ENCODE peak calls at places on chromosomes 13 and 19, in eight cellular contexts. D is PC-3, A is mucosa of descending colon, N is Caco-2, X is tibial artery, E is nephron progenitor cell, Q is breast epithelium, S is AG09309. Y is an unnamed sample.

GRCh38 chr19:51743405-51743804 is 8.3 kb downstream of the FPR1 start:
- DNase-seq in D (no peak), A (no peak), N (no peak), X (no peak), E (no peak), Q (no peak), S (no peak), Y (no peak)

GRCh38 chr19:10995926-10996600 is 35.2 kb downstream of the SMARCA4 start:
- DNase-seq in D (no peak), A (no peak), N (no peak), X (no peak), E (no peak), Q (no peak), S (no peak), Y (no peak)

GRCh38 chr13:31556376-31556775 is 182.9 kb upstream of the RXFP2 start:
- DNase-seq in D (no peak), A (no peak), N (no peak), X (no peak), E (no peak), Q (no peak), S (peak; percentile 40), Y (no peak)

GRCh38 chr13:91247768-91248167 is 99.7 kb upstream of the MIR17HG start:
- DNase-seq in D (peak; percentile 23), A (no peak), N (no peak), X (no peak), E (no peak), Q (no peak), S (no peak), Y (no peak)

GRCh38 chr13:97352815-97353214 is 81.2 kb upstream of the RAP2A start:
- DNase-seq in D (no peak), A (no peak), N (no peak), X (no peak), E (no peak), Q (no peak), S (no peak), Y (no peak)

GRCh38 chr19:11200015-11200574 is 2.8 kb upstream of the KANK2 start:
- DNase-seq in D (no peak), A (no peak), N (no peak), X (no peak), E (no peak), Q (no peak), S (no peak), Y (no peak)

GRCh38 chr19:31586282-31586681 is 237.0 kb upstream of the TSHZ3 start:
- DNase-seq in D (no peak), A (no peak), N (no peak), X (no peak), E (no peak), Q (no peak), S (no peak), Y (no peak)

GRCh38 chr13:97369269-97369893 is 64.6 kb upstream of the RAP2A start:
- DNase-seq in D (no peak), A (no peak), N (no peak), X (no peak), E (no peak), Q (no peak), S (no peak), Y (no peak)

GRCh38 chr13:104460553-104460952 is 1394.3 kb upstream of the SLC10A2 start:
- DNase-seq in D (peak; percentile 19), A (no peak), N (no peak), X (no peak), E (no peak), Q (no peak), S (no peak), Y (no peak)

GRCh38 chr13:47463726-47464125 is 537.3 kb downstream of the SUCLA2 start:
- DNase-seq in D (no peak), A (no peak), N (no peak), X (no peak), E (peak; percentile 3), Q (no peak), S (peak; percentile 14), Y (no peak)

DNA sequence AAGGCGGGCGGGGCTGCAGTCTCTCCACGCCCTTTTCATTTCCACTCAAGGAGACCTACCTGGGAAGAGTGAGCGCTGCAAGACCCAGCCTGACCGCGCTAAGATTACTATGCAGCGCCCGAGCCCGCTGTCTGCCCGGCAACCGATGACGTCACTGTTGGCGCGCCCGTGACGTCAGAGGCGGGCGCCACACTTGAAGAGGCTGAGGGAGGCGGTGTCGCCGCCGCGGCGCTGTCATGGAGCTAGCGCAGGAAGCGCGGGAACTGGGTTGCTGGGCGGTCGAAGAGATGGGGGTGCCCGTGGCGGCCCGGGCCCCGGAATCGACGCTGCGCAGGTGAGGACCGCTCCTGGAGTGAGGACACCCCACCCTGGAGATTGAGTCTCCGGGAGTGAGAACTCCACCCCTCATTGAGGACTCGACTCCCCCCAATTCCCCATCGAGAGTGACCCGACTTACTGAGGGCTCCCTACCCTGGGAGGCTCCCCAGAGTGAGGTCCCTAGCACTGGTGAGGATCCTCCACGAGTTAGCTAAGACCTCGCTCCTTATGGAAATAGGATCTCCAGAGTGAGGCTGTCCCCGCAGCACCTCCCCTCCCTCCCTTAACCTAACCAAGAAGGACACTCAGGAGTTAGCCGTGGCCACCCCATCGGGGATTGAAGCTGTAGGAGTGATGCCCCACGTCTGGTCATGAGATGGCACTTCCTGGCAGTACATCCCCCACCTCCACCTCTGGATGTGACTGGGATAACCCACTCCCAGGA is at the start of gene HAUS5:
- DNase-seq in D (peak; percentile 95), A (peak; percentile 98), N (peak; percentile 95), X (peak; percentile 95), E (peak; percentile 97), Q (peak; percentile 95), S (peak; percentile 34), Y (peak; percentile 98)
- TF ChIP-seq CTCF in D (no peak), A (no peak), N (no peak), X (no peak), E (no peak), Q (no peak), S (no peak), Y (no peak)

GRCh38 chr13:67343777-67344176 is 113.6 kb upstream of the PCDH9 start:
- DNase-seq in D (peak; percentile 57), A (no peak), N (no peak), X (no peak), E (no peak), Q (no peak), S (no peak), Y (no peak)
- TF ChIP-seq CTCF in D (no peak), A (no peak), N (no peak), X (no peak), E (no peak), Q (no peak), S (no peak), Y (no peak)

GRCh38 chr19:46621191-46622117 is 3.4 kb downstream of the PTGIR start:
- DNase-seq in D (no peak), A (no peak), N (no peak), X (no peak), E (peak; percentile 54), Q (no peak), S (no peak), Y (no peak)
- TF ChIP-seq CTCF in D (no peak), A (no peak), N (no peak), X (peak; percentile 18), E (no peak), Q (no peak), S (peak; percentile 14), Y (peak; percentile 22)

DNA sequence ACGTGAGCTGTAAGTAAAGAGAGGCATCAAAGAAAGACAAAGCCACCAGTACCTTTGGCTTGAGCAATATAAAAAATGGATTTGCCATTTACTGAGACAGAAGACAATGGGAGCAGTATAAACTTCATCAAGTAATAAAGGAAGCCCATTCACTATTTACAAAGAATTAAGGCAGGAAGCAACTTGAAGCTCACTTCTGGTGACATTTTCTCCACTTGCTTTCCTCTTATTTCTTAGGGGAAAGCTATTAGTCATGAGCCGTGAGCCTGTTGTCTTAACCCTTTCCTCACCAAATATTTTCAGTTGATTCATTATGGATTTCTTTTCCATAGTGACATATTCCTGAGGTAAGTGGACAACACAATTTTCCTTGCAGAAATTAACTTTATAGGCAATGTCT is 156.8 kb downstream of the DNAJC3 start:
- DNase-seq in D (peak; percentile 33), A (no peak), N (no peak), X (no peak), E (no peak), Q (no peak), S (no peak), Y (no peak)
- TF ChIP-seq CTCF in D (no peak), A (no peak), N (no peak), X (no peak), E (no peak), Q (no peak), S (no peak), Y (no peak)

DNA sequence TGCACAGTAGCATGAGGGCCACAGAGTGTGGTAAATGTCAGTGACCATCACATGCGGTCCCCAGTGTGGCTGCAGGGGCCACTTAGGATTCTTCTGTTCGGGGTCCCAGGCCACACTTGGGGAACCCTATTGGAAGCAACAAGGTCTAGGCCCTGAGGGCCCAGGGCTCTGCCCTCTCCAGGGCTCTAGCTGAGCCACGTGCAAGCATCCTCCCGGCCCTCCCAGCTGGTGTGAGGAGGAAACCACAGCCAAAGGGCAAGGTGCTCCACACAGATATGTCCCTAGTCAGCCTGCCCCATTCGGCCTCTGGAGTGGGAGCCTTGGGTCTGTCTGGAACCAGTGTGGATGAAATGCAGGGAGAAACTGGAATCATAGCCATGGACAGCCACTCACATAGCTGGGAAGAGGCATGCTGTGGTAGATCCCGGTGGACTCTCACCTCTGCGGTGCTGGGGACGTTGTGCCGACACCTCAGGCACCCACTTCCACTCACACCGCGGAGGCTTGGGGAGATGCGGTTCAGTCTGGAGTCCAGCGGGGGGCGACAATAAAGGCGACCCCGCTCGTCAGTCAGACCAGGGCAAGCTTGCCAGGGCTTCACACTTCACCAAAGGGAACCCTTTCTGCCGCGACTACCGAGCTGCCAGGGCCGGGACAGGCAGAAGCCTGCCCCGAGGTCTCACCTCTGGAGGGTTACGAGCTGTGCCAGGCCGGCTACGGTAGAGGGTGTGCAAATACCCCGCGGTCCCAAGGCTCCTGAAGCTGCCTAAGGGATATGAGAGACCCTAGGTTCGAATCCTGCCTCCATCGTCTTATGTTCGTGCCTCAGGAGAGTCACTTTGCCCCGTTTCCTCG is 4.3 kb upstream of the ZNF497 start:
- DNase-seq in D (no peak), A (no peak), N (no peak), X (no peak), E (no peak), Q (no peak), S (no peak), Y (no peak)
- TF ChIP-seq CTCF in D (no peak), A (no peak), N (no peak), X (no peak), E (no peak), Q (no peak), S (no peak), Y (no peak)

DNA sequence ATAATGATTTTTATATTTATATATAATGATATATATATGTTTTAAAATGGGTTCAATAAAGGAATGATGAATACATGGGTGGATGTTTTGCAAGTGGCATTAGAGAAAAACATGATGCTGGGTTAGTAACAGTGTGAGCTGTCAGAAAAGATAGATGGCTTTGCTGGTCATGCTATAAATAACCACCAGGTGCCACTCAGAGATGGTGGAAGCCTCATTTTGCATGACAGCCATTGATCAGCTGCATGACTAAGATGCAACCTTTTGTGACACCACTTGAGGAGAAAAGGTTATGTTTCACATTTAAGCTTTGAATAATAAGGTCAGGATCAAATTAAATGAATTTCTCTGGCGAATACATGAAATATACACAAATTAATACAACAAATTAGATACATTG is 737.7 kb downstream of the PCDH9 start:
- DNase-seq in D (peak; percentile 17), A (no peak), N (no peak), X (no peak), E (no peak), Q (no peak), S (no peak), Y (no peak)
- TF ChIP-seq CTCF in D (peak; percentile 53), A (no peak), N (peak; percentile 24), X (no peak), E (no peak), Q (no peak), S (no peak), Y (no peak)